ENCODE peak calls at places on chromosomes 4 and X, in seven cellular contexts. One of them, this sample, is unnamed.

GRCh38 chrX:29890004-29890403 is 325.4 kb upstream of the MAGEB2 start:
- DNase-seq in HTR-8/SVneo: no peak
- DNase-seq in A549: no peak
- DNase-seq in stimulated activated CD4-positive, alpha-beta T cell treated with anti-CD3 and anti-CD28 coated beads, Interleukin-1b, Interleukin-23, amount 100 ng/mL, for 1 hour: no peak
- DNase-seq in ELR: peak
- DNase-seq in renal cortical epithelial cell: no peak
- DNase-seq in GM12864: no peak
- DNase-seq in this sample: no peak

GRCh38 chrX:117376460-117376859 is 740.1 kb downstream of the KLHL13 start:
- DNase-seq in HTR-8/SVneo: no peak
- DNase-seq in A549: no peak
- DNase-seq in stimulated activated CD4-positive, alpha-beta T cell treated with anti-CD3 and anti-CD28 coated beads, Interleukin-1b, Interleukin-23, amount 100 ng/mL, for 1 hour: no peak
- DNase-seq in ELR: no peak
- DNase-seq in renal cortical epithelial cell: peak
- DNase-seq in GM12864: no peak
- DNase-seq in this sample: peak

GRCh38 chr4:99822734-99823133 is 6.1 kb downstream of the DAPP1 start:
- DNase-seq in HTR-8/SVneo: no peak
- DNase-seq in A549: no peak
- DNase-seq in stimulated activated CD4-positive, alpha-beta T cell treated with anti-CD3 and anti-CD28 coated beads, Interleukin-1b, Interleukin-23, amount 100 ng/mL, for 1 hour: no peak
- DNase-seq in ELR: no peak
- DNase-seq in renal cortical epithelial cell: no peak
- DNase-seq in GM12864: no peak
- DNase-seq in this sample: no peak

GRCh38 chr4:133565379-133565778 is 416.3 kb downstream of the PCDH10 start:
- DNase-seq in HTR-8/SVneo: peak
- DNase-seq in A549: no peak
- DNase-seq in stimulated activated CD4-positive, alpha-beta T cell treated with anti-CD3 and anti-CD28 coated beads, Interleukin-1b, Interleukin-23, amount 100 ng/mL, for 1 hour: no peak
- DNase-seq in ELR: peak
- DNase-seq in renal cortical epithelial cell: peak
- DNase-seq in GM12864: no peak
- DNase-seq in this sample: no peak

GRCh38 chrX:150903110-150903508 is 4.6 kb upstream of the CD99L2 start:
- DNase-seq in HTR-8/SVneo: no peak
- DNase-seq in A549: no peak
- DNase-seq in stimulated activated CD4-positive, alpha-beta T cell treated with anti-CD3 and anti-CD28 coated beads, Interleukin-1b, Interleukin-23, amount 100 ng/mL, for 1 hour: no peak
- DNase-seq in ELR: no peak
- DNase-seq in renal cortical epithelial cell: no peak
- DNase-seq in GM12864: no peak
- DNase-seq in this sample: no peak

GRCh38 chrX:34130980-34131744 is 952 bp downstream of the FAM47A start:
- DNase-seq in HTR-8/SVneo: no peak
- DNase-seq in A549: no peak
- DNase-seq in stimulated activated CD4-positive, alpha-beta T cell treated with anti-CD3 and anti-CD28 coated beads, Interleukin-1b, Interleukin-23, amount 100 ng/mL, for 1 hour: no peak
- DNase-seq in ELR: no peak
- DNase-seq in renal cortical epithelial cell: no peak
- DNase-seq in GM12864: no peak
- DNase-seq in this sample: no peak

GRCh38 chr4:8690216-8690786 is 97.7 kb downstream of the CPZ start:
- DNase-seq in HTR-8/SVneo: no peak
- DNase-seq in A549: no peak
- DNase-seq in stimulated activated CD4-positive, alpha-beta T cell treated with anti-CD3 and anti-CD28 coated beads, Interleukin-1b, Interleukin-23, amount 100 ng/mL, for 1 hour: no peak
- DNase-seq in ELR: no peak
- DNase-seq in renal cortical epithelial cell: no peak
- DNase-seq in GM12864: no peak
- DNase-seq in this sample: no peak

GRCh38 chr4:76984788-76985211 is 35.2 kb downstream of the SEPTIN11 start:
- DNase-seq in HTR-8/SVneo: peak
- DNase-seq in A549: no peak
- DNase-seq in stimulated activated CD4-positive, alpha-beta T cell treated with anti-CD3 and anti-CD28 coated beads, Interleukin-1b, Interleukin-23, amount 100 ng/mL, for 1 hour: no peak
- DNase-seq in ELR: peak
- DNase-seq in renal cortical epithelial cell: peak
- DNase-seq in GM12864: no peak
- DNase-seq in this sample: peak

GRCh38 chrX:11244641-11245040 is 48.6 kb upstream of the AMELX start:
- DNase-seq in HTR-8/SVneo: no peak
- DNase-seq in A549: no peak
- DNase-seq in stimulated activated CD4-positive, alpha-beta T cell treated with anti-CD3 and anti-CD28 coated beads, Interleukin-1b, Interleukin-23, amount 100 ng/mL, for 1 hour: no peak
- DNase-seq in ELR: no peak
- DNase-seq in renal cortical epithelial cell: no peak
- DNase-seq in GM12864: no peak
- DNase-seq in this sample: no peak

GRCh38 chr4:87781569-87781968 is 17.8 kb upstream of the IBSP start:
- DNase-seq in HTR-8/SVneo: no peak
- DNase-seq in A549: no peak
- DNase-seq in stimulated activated CD4-positive, alpha-beta T cell treated with anti-CD3 and anti-CD28 coated beads, Interleukin-1b, Interleukin-23, amount 100 ng/mL, for 1 hour: no peak
- DNase-seq in ELR: no peak
- DNase-seq in renal cortical epithelial cell: no peak
- DNase-seq in GM12864: no peak
- DNase-seq in this sample: no peak

GRCh38 chrX:7378406-7378805 is 230.5 kb upstream of the PUDP start:
- DNase-seq in HTR-8/SVneo: no peak
- DNase-seq in A549: no peak
- DNase-seq in stimulated activated CD4-positive, alpha-beta T cell treated with anti-CD3 and anti-CD28 coated beads, Interleukin-1b, Interleukin-23, amount 100 ng/mL, for 1 hour: no peak
- DNase-seq in ELR: no peak
- DNase-seq in renal cortical epithelial cell: no peak
- DNase-seq in GM12864: no peak
- DNase-seq in this sample: no peak

GRCh38 chr4:184745747-184746531 is 12.0 kb upstream of the CENPU start:
- DNase-seq in HTR-8/SVneo: peak
- DNase-seq in A549: peak
- DNase-seq in stimulated activated CD4-positive, alpha-beta T cell treated with anti-CD3 and anti-CD28 coated beads, Interleukin-1b, Interleukin-23, amount 100 ng/mL, for 1 hour: peak
- DNase-seq in ELR: peak
- DNase-seq in renal cortical epithelial cell: peak
- DNase-seq in GM12864: peak
- DNase-seq in this sample: peak

GRCh38 chr4:72312032-72312650 is 256.9 kb downstream of the ADAMTS3 start:
- DNase-seq in HTR-8/SVneo: no peak
- DNase-seq in A549: no peak
- DNase-seq in stimulated activated CD4-positive, alpha-beta T cell treated with anti-CD3 and anti-CD28 coated beads, Interleukin-1b, Interleukin-23, amount 100 ng/mL, for 1 hour: no peak
- DNase-seq in ELR: peak
- DNase-seq in renal cortical epithelial cell: peak
- DNase-seq in GM12864: no peak
- DNase-seq in this sample: peak

GRCh38 chr4:11286533-11286932 is 142.2 kb downstream of the HS3ST1 start:
- DNase-seq in HTR-8/SVneo: no peak
- DNase-seq in A549: no peak
- DNase-seq in stimulated activated CD4-positive, alpha-beta T cell treated with anti-CD3 and anti-CD28 coated beads, Interleukin-1b, Interleukin-23, amount 100 ng/mL, for 1 hour: no peak
- DNase-seq in ELR: no peak
- DNase-seq in renal cortical epithelial cell: no peak
- DNase-seq in GM12864: peak
- DNase-seq in this sample: no peak

GRCh38 chr4:1824746-1825145 is 31.2 kb downstream of the LETM1 start:
- DNase-seq in HTR-8/SVneo: no peak
- DNase-seq in A549: no peak
- DNase-seq in stimulated activated CD4-positive, alpha-beta T cell treated with anti-CD3 and anti-CD28 coated beads, Interleukin-1b, Interleukin-23, amount 100 ng/mL, for 1 hour: no peak
- DNase-seq in ELR: no peak
- DNase-seq in renal cortical epithelial cell: no peak
- DNase-seq in GM12864: no peak
- DNase-seq in this sample: no peak

GRCh38 chr4:175386776-175387507 is 425.1 kb downstream of the GPM6A start:
- DNase-seq in HTR-8/SVneo: no peak
- DNase-seq in A549: no peak
- DNase-seq in stimulated activated CD4-positive, alpha-beta T cell treated with anti-CD3 and anti-CD28 coated beads, Interleukin-1b, Interleukin-23, amount 100 ng/mL, for 1 hour: no peak
- DNase-seq in ELR: no peak
- DNase-seq in renal cortical epithelial cell: no peak
- DNase-seq in GM12864: no peak
- DNase-seq in this sample: no peak

GRCh38 chr4:185559913-185560281 is 24.6 kb upstream of the PDLIM3 start:
- DNase-seq in HTR-8/SVneo: peak
- DNase-seq in A549: no peak
- DNase-seq in stimulated activated CD4-positive, alpha-beta T cell treated with anti-CD3 and anti-CD28 coated beads, Interleukin-1b, Interleukin-23, amount 100 ng/mL, for 1 hour: no peak
- DNase-seq in ELR: peak
- DNase-seq in renal cortical epithelial cell: peak
- DNase-seq in GM12864: no peak
- DNase-seq in this sample: peak

GRCh38 chr4:24322517-24322916 is 261.8 kb downstream of the DHX15 start:
- DNase-seq in HTR-8/SVneo: no peak
- DNase-seq in A549: no peak
- DNase-seq in stimulated activated CD4-positive, alpha-beta T cell treated with anti-CD3 and anti-CD28 coated beads, Interleukin-1b, Interleukin-23, amount 100 ng/mL, for 1 hour: no peak
- DNase-seq in ELR: no peak
- DNase-seq in renal cortical epithelial cell: peak
- DNase-seq in GM12864: no peak
- DNase-seq in this sample: no peak